ENCODE peak calls at places on chromosomes 12 and 14, in five cellular contexts. C, Q, N, X and B are unnamed samples.

GRCh38 chr14:100586520-100587247 is 533 bp downstream of the BEGAIN start:
- DNase-seq in N (peak), C (no peak), Q (no peak), X (peak), B (peak)

GRCh38 chr14:64745511-64746041 is 41.4 kb downstream of the PLEKHG3 start:
- DNase-seq in C (peak), X (peak), N (no peak), Q (peak), B (no peak)

GRCh38 chr12:131944601-131945251 is 5.0 kb upstream of the EP400 start:
- DNase-seq in N (no peak), Q (no peak), X (no peak), C (no peak), B (no peak)

GRCh38 chr12:120584343-120585149 is 3.3 kb upstream of the POP5 start:
- DNase-seq in C (no peak), N (peak), Q (no peak), X (peak), B (peak)

GRCh38 chr14:68401320-68401719 is 391.5 kb downstream of the ZFP36L1 start:
- DNase-seq in X (peak), N (no peak), Q (no peak), C (peak), B (no peak)

GRCh38 chr12:100699209-100699608 is 95.4 kb upstream of the ANO4 start:
- DNase-seq in N (no peak), X (no peak), Q (no peak), C (no peak), B (no peak)

GRCh38 chr14:94423465-94424056 is 29.0 kb downstream of the SERPINA11 start:
- DNase-seq in C (peak), X (peak), N (peak), Q (peak), B (peak)

GRCh38 chr12:115088328-115088994 is 404.5 kb upstream of the TBX3 start:
- DNase-seq in C (no peak), N (no peak), X (no peak), Q (no peak), B (no peak)

GRCh38 chr12:100553851-100554404 is 19.6 kb upstream of the GAS2L3 start:
- DNase-seq in Q (no peak), C (no peak), N (no peak), X (peak), B (no peak)

GRCh38 chr12:49902399-49903350 is 1.0 kb downstream of the FAIM2 start:
- DNase-seq in N (peak), X (no peak), C (no peak), Q (no peak), B (no peak)

GRCh38 chr14:71588028-71588427 is 344.2 kb upstream of the RGS6 start:
- DNase-seq in C (peak), X (no peak), N (no peak), Q (peak), B (no peak)

GRCh38 chr14:97844042-97844441 is 1046.9 kb downstream of the VRK1 start:
- DNase-seq in Q (no peak), X (no peak), C (no peak), N (no peak), B (no peak)

GRCh38 chr12:6605425-6606330 is 1.5 kb downstream of the CHD4 start:
- DNase-seq in N (peak), Q (peak), C (peak), X (peak), B (peak)

DNA sequence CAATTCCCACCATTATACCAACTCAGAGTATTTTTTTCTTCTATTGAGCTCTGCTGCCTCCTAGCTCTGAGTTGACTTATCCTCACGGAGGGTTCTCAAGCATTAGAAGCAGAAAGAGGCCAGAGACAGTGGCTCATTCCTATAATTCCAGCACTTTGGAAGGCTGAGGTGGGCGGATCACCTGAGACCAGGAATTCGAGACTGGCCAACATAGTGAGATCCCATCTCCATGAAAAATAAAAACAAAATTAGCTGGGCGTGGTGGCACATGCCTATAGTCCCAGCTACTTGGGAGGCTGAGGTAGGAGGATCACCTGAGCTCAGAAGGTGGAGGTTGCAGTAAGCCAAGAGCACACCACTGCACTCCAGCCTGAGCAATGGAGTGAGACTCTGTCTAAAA is 21.0 kb downstream of the HPD start:
- DNase-seq in N (no peak), Q (no peak), C (peak), X (no peak), B (no peak)
- TF ChIP-seq CTCF in N (no peak), Q (no peak), C (peak), X (no peak), B (no peak)

GRCh38 chr12:88227263-88227662 is 85.2 kb downstream of the TMTC3 start:
- DNase-seq in C (no peak), N (no peak), Q (no peak), X (no peak), B (no peak)

GRCh38 chr12:88227871-88228270 is 85.8 kb downstream of the TMTC3 start:
- DNase-seq in C (no peak), X (no peak), N (no peak), Q (no peak), B (no peak)

GRCh38 chr12:88225776-88226175 is 83.7 kb downstream of the TMTC3 start:
- DNase-seq in C (no peak), N (no peak), X (no peak), Q (no peak), B (no peak)

GRCh38 chr12:88223519-88223918 is 81.4 kb downstream of the TMTC3 start:
- DNase-seq in X (no peak), Q (no peak), N (no peak), C (no peak), B (no peak)

DNA sequence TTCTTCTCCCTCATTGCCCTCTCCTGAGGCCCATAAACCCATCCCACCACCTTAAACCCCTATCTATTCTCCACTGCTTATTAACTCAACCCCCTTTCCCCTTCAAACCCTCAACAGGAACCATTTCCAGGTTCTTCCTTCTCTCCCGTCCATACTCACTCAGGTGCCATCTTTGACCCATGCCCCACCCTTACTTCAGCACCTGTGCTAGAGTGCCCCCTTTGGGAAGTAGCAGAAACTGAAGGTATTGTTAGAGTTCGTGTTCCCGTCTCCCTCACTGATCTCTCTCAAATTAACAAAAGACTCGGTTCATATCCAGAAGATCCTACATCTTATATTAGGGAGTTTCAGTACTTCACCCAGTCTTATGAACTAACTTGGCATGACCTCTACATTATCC is 86.6 kb downstream of the TMTC3 start:
- DNase-seq in N (no peak), C (no peak), X (no peak), Q (no peak), B (no peak)
- TF ChIP-seq CTCF in N (no peak), C (no peak), X (no peak), Q (peak), B (no peak)

GRCh38 chr12:113997365-113997764 is 31.2 kb upstream of the RBM19 start:
- DNase-seq in X (no peak), Q (no peak), C (no peak), N (no peak), B (no peak)

GRCh38 chr12:113994051-113994450 is 27.9 kb upstream of the RBM19 start:
- DNase-seq in C (no peak), N (no peak), X (no peak), Q (no peak), B (no peak)

GRCh38 chr12:114000861-114001260 is 34.7 kb upstream of the RBM19 start:
- DNase-seq in Q (no peak), X (no peak), N (no peak), C (no peak), B (no peak)

GRCh38 chr12:113991224-113992044 is 25.3 kb upstream of the RBM19 start:
- DNase-seq in N (no peak), X (no peak), C (no peak), Q (no peak), B (no peak)

DNA sequence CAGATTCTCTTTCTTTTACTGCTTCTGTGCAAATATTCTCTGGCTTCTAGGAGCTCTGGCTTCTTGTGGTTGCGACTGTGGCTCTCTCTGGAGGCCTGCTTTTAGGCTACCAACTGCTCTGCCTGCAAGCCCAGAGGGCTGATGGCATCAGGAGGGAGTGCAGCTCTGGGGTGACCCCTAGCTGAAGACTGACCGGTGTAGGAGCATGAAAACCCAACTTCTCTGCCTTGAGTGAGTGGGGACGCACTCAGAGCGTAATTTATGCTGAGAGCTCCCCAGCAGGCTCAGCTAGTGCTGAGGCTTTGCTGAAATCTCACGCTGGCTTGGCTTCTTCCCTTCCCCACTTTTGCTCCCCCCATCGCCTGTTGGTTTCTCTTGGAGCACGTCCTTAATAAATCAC is 29.9 kb upstream of the RBM19 start:
- DNase-seq in Q (no peak), C (no peak), N (peak), X (peak), B (peak)
- TF ChIP-seq CTCF in Q (no peak), C (no peak), N (no peak), X (peak), B (no peak)

GRCh38 chr12:62827042-62827441 is 107.9 kb downstream of the PPM1H start:
- DNase-seq in N (no peak), Q (no peak), X (no peak), C (no peak), B (no peak)
- TF ChIP-seq CTCF in N (no peak), Q (peak), X (no peak), C (no peak), B (peak)

GRCh38 chr12:23694920-23695319 is 254.6 kb downstream of the SOX5 start:
- DNase-seq in N (no peak), X (no peak), C (no peak), Q (no peak), B (no peak)
- TF ChIP-seq CTCF in N (no peak), X (no peak), C (no peak), Q (no peak), B (no peak)

GRCh38 chr12:65232490-65233077 is 45.9 kb upstream of the MSRB3 start:
- DNase-seq in C (peak), N (no peak), Q (peak), X (no peak), B (no peak)
- TF ChIP-seq CTCF in C (peak), N (no peak), Q (peak), X (peak), B (peak)

GRCh38 chr14:99181246-99181645 is 90.8 kb downstream of the BCL11B start:
- DNase-seq in C (no peak), Q (no peak), N (no peak), X (no peak), B (no peak)
- TF ChIP-seq CTCF in C (no peak), Q (no peak), N (no peak), X (no peak), B (no peak)

DNA sequence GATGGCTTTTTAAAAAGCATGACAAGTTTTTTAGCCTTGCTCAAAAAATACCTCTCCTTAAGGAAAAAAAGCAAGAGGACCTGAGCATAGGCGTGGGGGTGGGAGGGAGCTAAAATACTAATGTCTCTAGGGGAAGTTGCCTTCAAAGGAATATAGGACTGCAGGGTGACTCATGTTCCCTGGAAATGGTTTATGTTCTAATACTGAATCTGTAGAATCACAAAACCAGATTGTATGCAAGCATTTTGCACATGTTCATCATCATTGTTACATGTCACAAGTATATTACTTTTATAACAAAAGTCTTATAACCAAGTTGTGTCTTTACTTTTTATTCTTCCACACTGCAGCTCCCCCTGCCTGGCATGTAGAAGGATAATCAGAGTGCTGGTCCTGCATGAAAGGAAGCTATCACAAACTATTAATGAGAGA is 36.6 kb downstream of the GPR135 start:
- DNase-seq in N (no peak), X (no peak), C (peak), Q (peak), B (no peak)
- TF ChIP-seq CTCF in N (no peak), X (peak), C (peak), Q (peak), B (no peak)

GRCh38 chr14:53341324-53341723 is 188.2 kb upstream of the DDHD1 start:
- DNase-seq in C (no peak), Q (no peak), N (no peak), X (no peak), B (no peak)
- TF ChIP-seq CTCF in C (no peak), Q (no peak), N (no peak), X (no peak), B (no peak)

GRCh38 chr14:24817638-24818053 is 183.7 kb upstream of the GZMB start:
- DNase-seq in X (peak), N (no peak), C (peak), Q (no peak), B (peak)
- TF ChIP-seq CTCF in X (peak), N (no peak), C (peak), Q (peak), B (no peak)